ENCODE peak calls at places on chromosomes 2 and 18, in ten cellular contexts. Y is B cell, K is IMR-90, M is fibroblast of mammary gland, F is dorsolateral prefrontal cortex, L is K562, T is kidney epithelial cell, G is A549, W is mucosa of descending colon, J is esophagus muscularis mucosa. U is an unnamed sample.

GRCh38 chr2:17719562-17720371 is 33.8 kb downstream of the SMC6 start:
- DNase-seq in G (peak; percentile 16), J (no peak), T (no peak), W (no peak), M (peak; percentile 21), F (no peak), Y (peak; percentile 5), L (peak; percentile 31), K (peak; percentile 27), U (peak; percentile 46)

GRCh38 chr2:844725-845124 is 105.9 kb upstream of the SNTG2 start:
- DNase-seq in F (no peak), W (no peak), M (no peak), L (no peak), T (no peak), G (no peak), J (no peak), K (no peak), Y (no peak), U (no peak)

GRCh38 chr2:181552808-181553207 is 95.6 kb downstream of the ITGA4 start:
- DNase-seq in L (no peak), W (no peak), T (peak; percentile 67), F (no peak), M (peak; percentile 49), J (no peak), K (no peak), Y (no peak), G (no peak), U (peak; percentile 10)

GRCh38 chr2:241788135-241788534 is 11.5 kb downstream of the GAL3ST2 start:
- DNase-seq in F (no peak), G (no peak), M (no peak), W (no peak), L (no peak), T (no peak), K (no peak), J (no peak), Y (no peak), U (no peak)

GRCh38 chr2:127422631-127423475 is 4.6 kb downstream of the PROC start:
- DNase-seq in F (no peak), W (peak; percentile 67), L (no peak), T (no peak), J (no peak), G (no peak), M (no peak), K (no peak), Y (peak; percentile 84), U (no peak)

GRCh38 chr2:102698369-102699111 is 63.3 kb upstream of the TMEM182 start:
- DNase-seq in L (peak; percentile 23), G (no peak), T (no peak), W (peak; percentile 67), K (no peak), J (no peak), F (no peak), Y (no peak), M (peak; percentile 57), U (peak; percentile 1)

GRCh38 chr18:58167073-58167472 is 123.0 kb downstream of the NEDD4L start:
- DNase-seq in W (no peak), F (no peak), G (no peak), Y (no peak), K (no peak), L (no peak), T (no peak), M (no peak), J (no peak), U (no peak)

GRCh38 chr18:76494181-76494540 is 881 bp downstream of the ZNF516 start:
- DNase-seq in T (no peak), W (peak; percentile 67), M (peak; percentile 42), L (no peak), Y (peak; percentile 55), J (no peak), K (peak; percentile 43), G (peak; percentile 21), F (no peak), U (peak; percentile 45)

GRCh38 chr2:215724171-215724570 is 288.3 kb upstream of the FN1 start:
- DNase-seq in J (no peak), Y (no peak), W (no peak), F (no peak), T (no peak), G (no peak), L (no peak), M (no peak), K (no peak), U (no peak)

GRCh38 chr2:102801098-102801718 is 39.4 kb downstream of the TMEM182 start:
- DNase-seq in Y (no peak), G (no peak), F (no peak), T (no peak), L (peak; percentile 25), W (no peak), K (peak; percentile 22), J (no peak), M (peak; percentile 36), U (peak; percentile 21)

DNA sequence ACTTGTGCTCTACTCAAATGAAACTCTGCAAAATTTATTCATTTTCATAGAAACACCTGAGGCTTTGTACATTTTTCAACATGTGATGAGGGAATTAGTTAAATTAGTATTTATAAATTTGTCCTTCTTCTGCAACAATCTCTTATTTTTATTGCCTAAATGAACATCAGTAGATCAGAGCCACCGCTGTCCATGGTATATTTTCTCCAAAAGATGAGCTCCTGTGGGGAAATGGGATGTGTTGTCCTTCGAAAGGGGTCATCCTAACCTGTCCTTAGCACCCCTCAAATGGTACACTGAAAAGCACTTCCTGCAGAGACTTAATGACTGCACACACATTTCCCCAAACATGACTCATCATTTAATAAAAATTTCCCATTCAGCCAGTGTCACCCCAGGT is 714.6 kb downstream of the MBD2 start:
- DNase-seq in Y (no peak), K (no peak), M (no peak), F (no peak), L (no peak), W (no peak), T (no peak), J (no peak), G (no peak), U (no peak)
- TF ChIP-seq CTCF in Y (no peak), K (no peak), M (no peak), F (no peak), L (no peak), W (no peak), T (no peak), J (no peak), G (no peak), U (no peak)

GRCh38 chr2:65292461-65293127 is 65.0 kb downstream of the ACTR2 start:
- DNase-seq in T (no peak), Y (no peak), F (no peak), K (no peak), J (no peak), G (no peak), M (peak; percentile 36), W (no peak), L (no peak), U (peak; percentile 42)

GRCh38 chr2:65294136-65294535 is 66.5 kb downstream of the ACTR2 start:
- DNase-seq in L (no peak), W (no peak), Y (no peak), F (no peak), M (no peak), K (no peak), J (no peak), T (no peak), G (no peak), U (no peak)

GRCh38 chr2:65292095-65292378 is 64.4 kb downstream of the ACTR2 start:
- DNase-seq in T (no peak), F (no peak), J (no peak), G (no peak), L (no peak), K (no peak), Y (no peak), M (no peak), W (peak; percentile 53), U (peak; percentile 32)

GRCh38 chr2:65294701-65295100 is 67.1 kb downstream of the ACTR2 start:
- DNase-seq in K (no peak), M (no peak), Y (no peak), W (no peak), J (no peak), F (no peak), T (no peak), L (peak; percentile 87), G (no peak), U (no peak)

GRCh38 chr2:65291221-65292094 is 63.8 kb downstream of the ACTR2 start:
- DNase-seq in F (no peak), G (no peak), W (no peak), K (no peak), L (no peak), T (no peak), M (no peak), J (no peak), Y (no peak), U (no peak)
- TF ChIP-seq CTCF in F (no peak), G (no peak), W (no peak), K (no peak), L (peak; percentile 4), T (no peak), M (no peak), J (no peak), Y (no peak), U (no peak)

DNA sequence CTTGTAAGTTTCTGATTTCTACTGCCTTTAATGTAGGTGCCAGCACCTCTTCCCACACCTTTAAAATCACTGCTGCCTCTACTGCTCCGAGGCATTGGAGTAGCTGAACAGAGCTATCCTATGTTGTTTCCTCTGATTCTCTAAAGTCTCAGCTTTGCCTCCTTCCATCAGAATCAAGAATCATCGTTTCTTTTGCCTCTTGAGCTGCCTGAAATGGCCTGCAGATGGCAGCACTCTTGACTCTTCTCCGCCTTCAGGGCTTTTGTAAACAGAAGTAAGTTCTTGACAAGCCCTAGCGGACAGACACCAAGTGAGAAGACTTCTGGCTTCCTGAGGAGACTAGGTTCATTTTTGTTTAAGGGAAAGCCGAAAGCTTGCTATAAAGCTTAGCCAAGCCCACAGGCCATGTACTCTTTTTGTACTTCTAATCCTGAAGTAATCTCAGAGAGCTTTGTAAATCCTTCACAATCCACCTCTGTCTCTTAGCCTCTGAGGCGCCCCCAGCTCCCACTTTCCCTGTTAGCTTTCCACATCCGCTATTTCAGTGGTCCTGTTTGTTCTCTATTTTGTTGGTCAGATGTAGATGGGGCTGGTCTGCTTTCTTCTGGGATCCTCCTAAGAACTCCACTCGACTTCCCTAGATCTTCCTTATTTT is 48.4 kb downstream of the GTF3C3 start:
- DNase-seq in J (no peak), G (peak; percentile 27), F (peak; percentile 26), K (peak; percentile 61), W (peak; percentile 71), M (peak; percentile 67), Y (peak; percentile 60), T (peak; percentile 14), L (peak; percentile 34), U (peak; percentile 76)
- TF ChIP-seq CTCF in J (peak; percentile 75), G (peak; percentile 67), F (peak; percentile 77), K (peak; percentile 65), W (peak; percentile 78), M (peak; percentile 83), Y (peak; percentile 89), T (peak; percentile 82), L (peak; percentile 71), U (peak; percentile 83)

DNA sequence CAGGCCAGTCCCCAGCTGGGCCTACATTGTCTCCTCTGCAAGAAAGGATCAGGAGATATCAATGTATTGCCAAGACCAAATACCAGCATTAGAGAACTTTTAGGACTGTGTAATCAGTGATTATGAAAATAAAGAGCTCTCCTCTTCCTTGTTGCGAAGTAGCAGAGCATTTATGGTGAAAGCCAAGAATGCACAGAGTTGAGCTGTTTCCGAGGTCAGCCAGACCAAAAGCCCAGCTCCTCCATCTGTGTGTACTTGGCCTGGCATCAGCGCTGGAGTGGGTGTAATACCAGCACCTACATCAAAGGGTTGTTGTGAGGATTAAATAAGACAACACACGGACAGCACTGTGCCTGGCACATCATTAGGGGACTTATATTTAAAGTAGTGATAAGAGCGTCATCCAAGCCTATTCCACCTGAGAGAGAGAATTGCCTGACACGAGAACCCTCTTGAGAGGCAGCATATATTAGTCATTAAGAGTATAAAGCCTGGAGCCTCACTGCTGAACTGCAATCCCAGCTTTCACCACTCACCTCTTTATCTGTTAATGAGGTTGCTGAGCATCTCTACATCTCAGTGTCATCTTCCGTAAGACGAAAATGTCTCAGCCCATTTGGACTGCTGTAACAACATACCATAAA is 7.4 kb upstream of the SLC16A14 start:
- DNase-seq in G (no peak), W (no peak), J (no peak), F (no peak), K (no peak), Y (no peak), L (no peak), T (no peak), M (peak; percentile 16), U (peak; percentile 28)
- TF ChIP-seq CTCF in G (no peak), W (no peak), J (no peak), F (no peak), K (no peak), Y (no peak), L (no peak), T (no peak), M (no peak), U (peak; percentile 5)